ENCODE peak calls at places on chromosomes 13 and 19, in five cellular contexts. One of them, this sample, is unnamed.

GRCh38 chr19:4278460-4278901 is 585 bp upstream of the SHD start:
- DNase-seq in spleen: no peak
- DNase-seq in tibial artery: no peak
- DNase-seq in esophagus muscularis mucosa: no peak
- DNase-seq in endodermal cell: no peak
- DNase-seq in this sample: no peak

GRCh38 chr13:21233086-21233485 is 56.6 kb downstream of the MRPL57 start:
- DNase-seq in spleen: no peak
- DNase-seq in tibial artery: no peak
- DNase-seq in esophagus muscularis mucosa: peak; percentile 75
- DNase-seq in endodermal cell: no peak
- DNase-seq in this sample: no peak

GRCh38 chr13:86569119-86569518 is 769.9 kb upstream of the SLITRK6 start:
- DNase-seq in spleen: no peak
- DNase-seq in tibial artery: no peak
- DNase-seq in esophagus muscularis mucosa: no peak
- DNase-seq in endodermal cell: no peak
- DNase-seq in this sample: no peak

GRCh38 chr19:57888494-57889231 is at the start of gene ZNF814:
- DNase-seq in spleen: peak; percentile 91
- DNase-seq in tibial artery: peak; percentile 58
- DNase-seq in esophagus muscularis mucosa: peak; percentile 94
- DNase-seq in endodermal cell: peak; percentile 97
- DNase-seq in this sample: peak; percentile 80

GRCh38 chr13:98490195-98490771 is 86.6 kb downstream of the STK24 start:
- DNase-seq in spleen: no peak
- DNase-seq in tibial artery: no peak
- DNase-seq in esophagus muscularis mucosa: no peak
- DNase-seq in endodermal cell: peak; percentile 17
- DNase-seq in this sample: no peak

GRCh38 chr19:48746738-48747575 is at the start of gene IZUMO1:
- DNase-seq in spleen: peak; percentile 84
- DNase-seq in tibial artery: peak; percentile 68
- DNase-seq in esophagus muscularis mucosa: no peak
- DNase-seq in endodermal cell: peak; percentile 95
- DNase-seq in this sample: peak; percentile 48

GRCh38 chr13:77810430-77810829 is 108.2 kb downstream of the EDNRB start:
- DNase-seq in spleen: no peak
- DNase-seq in tibial artery: no peak
- DNase-seq in esophagus muscularis mucosa: no peak
- DNase-seq in endodermal cell: no peak
- DNase-seq in this sample: no peak

GRCh38 chr13:111152836-111153235 is 37.7 kb downstream of the ARHGEF7 start:
- DNase-seq in spleen: no peak
- DNase-seq in tibial artery: no peak
- DNase-seq in esophagus muscularis mucosa: no peak
- DNase-seq in endodermal cell: no peak
- DNase-seq in this sample: no peak

GRCh38 chr19:39154626-39155100 is 29.1 kb downstream of the PAK4 start:
- DNase-seq in spleen: no peak
- DNase-seq in tibial artery: no peak
- DNase-seq in esophagus muscularis mucosa: no peak
- DNase-seq in endodermal cell: peak; percentile 83
- DNase-seq in this sample: no peak

GRCh38 chr13:43180837-43181236 is 157.5 kb downstream of the DNAJC15 start:
- DNase-seq in spleen: peak; percentile 73
- DNase-seq in tibial artery: no peak
- DNase-seq in esophagus muscularis mucosa: peak; percentile 86
- DNase-seq in endodermal cell: peak; percentile 52
- DNase-seq in this sample: no peak

GRCh38 chr19:13164370-13165090 is 14.3 kb downstream of the IER2 start:
- DNase-seq in spleen: peak; percentile 86
- DNase-seq in tibial artery: no peak
- DNase-seq in esophagus muscularis mucosa: no peak
- DNase-seq in endodermal cell: peak; percentile 98
- DNase-seq in this sample: peak; percentile 57

GRCh38 chr13:104872153-104872552 is 1663.3 kb downstream of the EFNB2 start:
- DNase-seq in spleen: no peak
- DNase-seq in tibial artery: no peak
- DNase-seq in esophagus muscularis mucosa: no peak
- DNase-seq in endodermal cell: no peak
- DNase-seq in this sample: no peak

GRCh38 chr19:1172353-1173159 is 1.5 kb downstream of the SBNO2 start:
- DNase-seq in spleen: peak; percentile 88
- DNase-seq in tibial artery: peak; percentile 80
- DNase-seq in esophagus muscularis mucosa: no peak
- DNase-seq in endodermal cell: no peak
- DNase-seq in this sample: no peak
- H3K4me1 ChIP-seq in spleen: peaks cover 52% of the 10 kb centered on the region
- H3K4me1 ChIP-seq in tibial artery: peaks cover 27% of the 10 kb centered on the region
- H3K4me1 ChIP-seq in esophagus muscularis mucosa: peaks cover 69% of the 10 kb centered on the region
- H3K4me1 ChIP-seq in endodermal cell: peaks cover 5% of the 10 kb centered on the region
- H3K4me1 ChIP-seq in this sample: peaks cover 4% of the 10 kb centered on the region

DNA sequence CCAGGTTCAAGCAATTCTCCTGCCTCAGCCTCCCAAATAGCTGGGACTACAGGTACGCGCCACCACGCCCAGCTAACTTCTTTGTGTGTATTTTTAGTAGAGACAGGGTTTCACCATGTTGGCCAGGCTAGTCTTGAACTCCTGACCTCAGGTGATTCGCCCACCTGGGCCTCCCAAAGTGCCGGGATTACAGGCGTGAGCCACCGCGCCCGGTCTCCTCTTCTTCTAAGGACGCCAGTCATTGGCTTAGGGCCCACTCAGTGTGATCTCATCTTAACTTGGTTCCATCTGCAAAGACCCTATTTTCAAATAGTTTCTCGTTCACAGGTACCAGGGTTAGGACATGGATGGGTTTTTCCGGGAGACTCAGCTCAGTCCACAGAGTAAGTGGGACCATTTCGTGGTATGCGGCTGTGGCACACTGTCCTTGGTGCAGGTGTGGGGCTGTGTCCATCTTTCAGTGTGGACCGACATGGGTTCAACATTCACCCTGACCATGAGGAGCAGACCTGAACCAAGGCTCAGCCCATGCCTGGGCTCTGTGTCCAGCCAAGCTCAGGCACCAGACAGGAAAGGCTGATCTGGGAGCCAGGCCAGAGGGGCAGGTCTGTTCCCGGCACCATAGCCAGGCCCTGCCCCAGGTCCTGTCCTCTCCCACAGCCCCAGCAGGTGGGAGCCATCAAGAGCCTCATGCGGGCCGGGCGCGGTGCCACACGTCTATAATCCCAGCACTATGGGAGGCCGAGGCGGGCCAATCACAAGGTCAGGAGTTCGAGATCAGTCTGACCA is 2.8 kb upstream of the MKNK2 start:
- DNase-seq in spleen: peak; percentile 89
- DNase-seq in tibial artery: peak; percentile 54
- DNase-seq in esophagus muscularis mucosa: no peak
- DNase-seq in endodermal cell: no peak
- DNase-seq in this sample: no peak
- H3K27ac ChIP-seq in spleen: peak overlapping the region; percentile 95
- H3K27ac ChIP-seq in tibial artery: no peak overlapping the region
- H3K27ac ChIP-seq in esophagus muscularis mucosa: peak overlapping the region; percentile 100
- H3K27ac ChIP-seq in endodermal cell: no peak overlapping the region
- H3K27ac ChIP-seq in this sample: no peak overlapping the region

GRCh38 chr19:10553943-10554381 is 10.3 kb downstream of the ATG4D start:
- DNase-seq in spleen: peak; percentile 92
- DNase-seq in tibial artery: no peak
- DNase-seq in esophagus muscularis mucosa: no peak
- DNase-seq in endodermal cell: no peak
- DNase-seq in this sample: peak; percentile 84

GRCh38 chr19:10553087-10553667 is 9.5 kb downstream of the ATG4D start:
- DNase-seq in spleen: peak; percentile 79
- DNase-seq in tibial artery: no peak
- DNase-seq in esophagus muscularis mucosa: no peak
- DNase-seq in endodermal cell: no peak
- DNase-seq in this sample: no peak

GRCh38 chr19:10550336-10550735 is 6.6 kb downstream of the ATG4D start:
- DNase-seq in spleen: no peak
- DNase-seq in tibial artery: no peak
- DNase-seq in esophagus muscularis mucosa: no peak
- DNase-seq in endodermal cell: no peak
- DNase-seq in this sample: no peak

GRCh38 chr19:10551698-10552301 is 8.1 kb downstream of the ATG4D start:
- DNase-seq in spleen: no peak
- DNase-seq in tibial artery: no peak
- DNase-seq in esophagus muscularis mucosa: no peak
- DNase-seq in endodermal cell: peak; percentile 62
- DNase-seq in this sample: peak; percentile 48

DNA sequence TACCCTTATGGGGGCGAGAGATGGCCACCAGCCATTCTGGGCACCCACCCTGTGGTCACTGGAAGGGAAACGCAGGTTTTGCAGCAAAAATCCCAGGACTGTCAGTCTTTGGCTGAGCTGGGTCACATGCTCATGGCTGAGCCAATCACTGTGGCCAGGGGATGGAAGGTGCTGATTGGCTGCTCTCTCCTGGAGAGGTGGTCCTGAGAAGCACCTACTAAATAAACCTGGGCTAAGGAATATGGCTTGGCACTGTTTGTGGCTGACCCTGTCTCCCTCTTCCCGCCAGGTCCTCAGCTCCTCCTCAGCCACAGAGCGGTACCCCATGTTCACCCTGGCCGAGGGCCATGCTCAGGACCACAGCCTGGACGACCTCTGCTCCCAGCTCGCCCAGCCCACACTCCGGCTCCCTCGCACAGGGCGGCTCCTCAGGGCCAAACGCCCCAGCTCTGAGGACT is 8.9 kb downstream of the ATG4D start:
- DNase-seq in spleen: no peak
- DNase-seq in tibial artery: no peak
- DNase-seq in esophagus muscularis mucosa: no peak
- DNase-seq in endodermal cell: peak; percentile 91
- DNase-seq in this sample: no peak
- H3K4me1 ChIP-seq in spleen: peaks cover 26% of the 10 kb centered on the region
- H3K4me1 ChIP-seq in tibial artery: no peaks in the 10 kb centered on the region
- H3K4me1 ChIP-seq in esophagus muscularis mucosa: no peaks in the 10 kb centered on the region
- H3K4me1 ChIP-seq in endodermal cell: no peaks in the 10 kb centered on the region
- H3K4me1 ChIP-seq in this sample: peaks cover 56% of the 10 kb centered on the region

GRCh38 chr19:40607311-40607871 is 6.2 kb downstream of the LTBP4 start:
- DNase-seq in spleen: no peak
- DNase-seq in tibial artery: no peak
- DNase-seq in esophagus muscularis mucosa: no peak
- DNase-seq in endodermal cell: peak; percentile 60
- DNase-seq in this sample: no peak

GRCh38 chr19:40609561-40610395 is 8.6 kb downstream of the LTBP4 start:
- DNase-seq in spleen: peak; percentile 96
- DNase-seq in tibial artery: peak; percentile 91
- DNase-seq in esophagus muscularis mucosa: peak; percentile 98
- DNase-seq in endodermal cell: peak; percentile 98
- DNase-seq in this sample: peak; percentile 81

GRCh38 chr19:40608957-40609356 is 7.8 kb downstream of the LTBP4 start:
- DNase-seq in spleen: no peak
- DNase-seq in tibial artery: no peak
- DNase-seq in esophagus muscularis mucosa: no peak
- DNase-seq in endodermal cell: no peak
- DNase-seq in this sample: peak; percentile 8

GRCh38 chr19:40610396-40611064 is 9.4 kb downstream of the LTBP4 start:
- DNase-seq in spleen: peak; percentile 92
- DNase-seq in tibial artery: peak; percentile 58
- DNase-seq in esophagus muscularis mucosa: no peak
- DNase-seq in endodermal cell: no peak
- DNase-seq in this sample: peak; percentile 57

GRCh38 chr19:40607898-40608621 is 6.9 kb downstream of the LTBP4 start:
- DNase-seq in spleen: no peak
- DNase-seq in tibial artery: no peak
- DNase-seq in esophagus muscularis mucosa: no peak
- DNase-seq in endodermal cell: peak; percentile 39
- DNase-seq in this sample: no peak
- H3K27ac ChIP-seq in spleen: no peak overlapping the region
- H3K27ac ChIP-seq in tibial artery: no peak overlapping the region
- H3K27ac ChIP-seq in esophagus muscularis mucosa: peak overlapping the region; percentile 14
- H3K27ac ChIP-seq in endodermal cell: no peak overlapping the region
- H3K27ac ChIP-seq in this sample: no peak overlapping the region

GRCh38 chr19:33274663-33275558 is 27.4 kb downstream of the CEBPA start:
- DNase-seq in spleen: peak; percentile 55
- DNase-seq in tibial artery: no peak
- DNase-seq in esophagus muscularis mucosa: no peak
- DNase-seq in endodermal cell: no peak
- DNase-seq in this sample: no peak

GRCh38 chr19:33277434-33277833 is 24.9 kb downstream of the CEBPA start:
- DNase-seq in spleen: peak; percentile 63
- DNase-seq in tibial artery: no peak
- DNase-seq in esophagus muscularis mucosa: no peak
- DNase-seq in endodermal cell: no peak
- DNase-seq in this sample: no peak

GRCh38 chr19:33278023-33278402 is 24.3 kb downstream of the CEBPA start:
- DNase-seq in spleen: peak; percentile 66
- DNase-seq in tibial artery: no peak
- DNase-seq in esophagus muscularis mucosa: no peak
- DNase-seq in endodermal cell: no peak
- DNase-seq in this sample: no peak

GRCh38 chr19:33275559-33275932 is 26.8 kb downstream of the CEBPA start:
- DNase-seq in spleen: peak; percentile 67
- DNase-seq in tibial artery: no peak
- DNase-seq in esophagus muscularis mucosa: no peak
- DNase-seq in endodermal cell: no peak
- DNase-seq in this sample: no peak

GRCh38 chr19:33275933-33276619 is 26.3 kb downstream of the CEBPA start:
- DNase-seq in spleen: peak; percentile 54
- DNase-seq in tibial artery: no peak
- DNase-seq in esophagus muscularis mucosa: no peak
- DNase-seq in endodermal cell: no peak
- DNase-seq in this sample: no peak
- H3K4me1 ChIP-seq in spleen: no peaks in the 10 kb centered on the region
- H3K4me1 ChIP-seq in tibial artery: peaks cover 11% of the 10 kb centered on the region
- H3K4me1 ChIP-seq in esophagus muscularis mucosa: peaks cover 15% of the 10 kb centered on the region
- H3K4me1 ChIP-seq in endodermal cell: no peaks in the 10 kb centered on the region
- H3K4me1 ChIP-seq in this sample: no peaks in the 10 kb centered on the region

GRCh38 chr13:31898383-31899071 is 133.0 kb upstream of the FRY start:
- DNase-seq in spleen: no peak
- DNase-seq in tibial artery: no peak
- DNase-seq in esophagus muscularis mucosa: no peak
- DNase-seq in endodermal cell: no peak
- DNase-seq in this sample: no peak
- H3K27ac ChIP-seq in spleen: no peak overlapping the region
- H3K27ac ChIP-seq in tibial artery: peak overlapping the region; percentile 73
- H3K27ac ChIP-seq in esophagus muscularis mucosa: no peak overlapping the region
- H3K27ac ChIP-seq in endodermal cell: no peak overlapping the region
- H3K27ac ChIP-seq in this sample: no peak overlapping the region

GRCh38 chr19:15299568-15300409 is 32.5 kb downstream of the BRD4 start:
- DNase-seq in spleen: peak; percentile 11
- DNase-seq in tibial artery: no peak
- DNase-seq in esophagus muscularis mucosa: no peak
- DNase-seq in endodermal cell: no peak
- DNase-seq in this sample: no peak
- H3K4me1 ChIP-seq in spleen: peaks cover 87% of the 10 kb centered on the region
- H3K4me1 ChIP-seq in tibial artery: peaks cover 96% of the 10 kb centered on the region
- H3K4me1 ChIP-seq in esophagus muscularis mucosa: peaks cover 100% of the 10 kb centered on the region
- H3K4me1 ChIP-seq in endodermal cell: peaks cover 17% of the 10 kb centered on the region
- H3K4me1 ChIP-seq in this sample: peaks cover 90% of the 10 kb centered on the region